ENCODE peak calls at places on chromosome 1, in five cellular contexts. E is mammary epithelial cell, G is fibroblast of mammary gland, C is fibroblast of lung, V is GM06990. B is an unnamed sample.
A peak's percentile ranks its signal among the peaks of the same experiment; 100 is the strongest.

GRCh38 chr1:22778842-22779520 is 68.3 kb downstream of the EPHB2 start:
- DNase-seq in E (no peak), G (no peak), C (peak; percentile 51), V (no peak), B (no peak)

GRCh38 chr1:64623750-64624445 is 121.0 kb upstream of the RAVER2 start:
- DNase-seq in E (peak; percentile 94), G (peak; percentile 56), C (peak; percentile 6), V (no peak), B (peak; percentile 89)

GRCh38 chr1:33121728-33122127 is 40.8 kb downstream of the AZIN2 start:
- DNase-seq in E (no peak), G (no peak), C (no peak), V (no peak), B (no peak)

GRCh38 chr1:147545133-147545532 is 3.8 kb downstream of the BCL9 start:
- DNase-seq in E (peak; percentile 97), G (peak; percentile 72), C (peak; percentile 23), V (peak; percentile 15), B (peak; percentile 95)

GRCh38 chr1:222021124-222021523 is 279.2 kb upstream of the DUSP10 start:
- DNase-seq in E (no peak), G (peak; percentile 23), C (no peak), V (no peak), B (no peak)

GRCh38 chr1:99860703-99861102 is 10.5 kb downstream of the AGL start:
- DNase-seq in E (no peak), G (no peak), C (no peak), V (no peak), B (no peak)

GRCh38 chr1:109441105-109441504 is 14.9 kb upstream of the PSMA5 start:
- DNase-seq in E (no peak), G (peak; percentile 91), C (peak; percentile 92), V (no peak), B (peak; percentile 15)

GRCh38 chr1:35449334-35450008 is 107.7 kb downstream of the KIAA0319L start:
- DNase-seq in E (peak; percentile 96), G (peak; percentile 99), C (peak; percentile 98), V (no peak), B (peak; percentile 88)

GRCh38 chr1:194184974-194185373 is 998.6 kb upstream of the B3GALT2 start:
- DNase-seq in E (no peak), G (no peak), C (no peak), V (no peak), B (no peak)

GRCh38 chr1:165456114-165456513 is 11.2 kb upstream of the RXRG start:
- DNase-seq in E (peak; percentile 30), G (no peak), C (no peak), V (no peak), B (peak; percentile 58)

GRCh38 chr1:225911207-225912130 is 12.6 kb downstream of the PYCR2 start:
- DNase-seq in E (no peak), G (peak; percentile 37), C (peak; percentile 41), V (peak; percentile 62), B (no peak)

GRCh38 chr1:156709743-156710489 is 4.5 kb upstream of the CRABP2 start:
- DNase-seq in E (peak; percentile 90), G (peak; percentile 75), C (peak; percentile 77), V (no peak), B (peak; percentile 83)

GRCh38 chr1:22967833-22968232 is 4.8 kb downstream of the LACTBL1 start:
- DNase-seq in E (no peak), G (no peak), C (no peak), V (no peak), B (no peak)

GRCh38 chr1:11176081-11176706 is 13.0 kb upstream of the ANGPTL7 start:
- DNase-seq in E (no peak), G (no peak), C (no peak), V (no peak), B (no peak)

GRCh38 chr1:9699361-9699760 is 47.8 kb downstream of the PIK3CD start:
- DNase-seq in E (peak; percentile 63), G (no peak), C (no peak), V (no peak), B (peak; percentile 22)

GRCh38 chr1:167077868-167078210 is 12.3 kb downstream of the GPA33 start:
- DNase-seq in E (no peak), G (no peak), C (no peak), V (no peak), B (no peak)

GRCh38 chr1:242828828-242829227 is 304.3 kb upstream of the PLD5 start:
- DNase-seq in E (no peak), G (no peak), C (no peak), V (no peak), B (no peak)

GRCh38 chr1:180173451-180173850 is 18.8 kb downstream of the QSOX1 start:
- DNase-seq in E (no peak), G (no peak), C (no peak), V (no peak), B (no peak)

GRCh38 chr1:59063501-59063900 is 233.4 kb upstream of the FGGY start:
- DNase-seq in E (no peak), G (no peak), C (no peak), V (no peak), B (no peak)

GRCh38 chr1:84492726-84493125 is 13.5 kb upstream of the SPATA1 start:
- DNase-seq in E (no peak), G (no peak), C (no peak), V (no peak), B (no peak)

GRCh38 chr1:201709564-201710295 is 119.2 kb upstream of the IPO9 start:
- DNase-seq in E (peak; percentile 35), G (peak; percentile 67), C (peak; percentile 65), V (peak; percentile 20), B (peak; percentile 65)

GRCh38 chr1:50371749-50372148 is 51.5 kb downstream of the DMRTA2 start:
- DNase-seq in E (peak; percentile 16), G (no peak), C (no peak), V (no peak), B (no peak)

DNA sequence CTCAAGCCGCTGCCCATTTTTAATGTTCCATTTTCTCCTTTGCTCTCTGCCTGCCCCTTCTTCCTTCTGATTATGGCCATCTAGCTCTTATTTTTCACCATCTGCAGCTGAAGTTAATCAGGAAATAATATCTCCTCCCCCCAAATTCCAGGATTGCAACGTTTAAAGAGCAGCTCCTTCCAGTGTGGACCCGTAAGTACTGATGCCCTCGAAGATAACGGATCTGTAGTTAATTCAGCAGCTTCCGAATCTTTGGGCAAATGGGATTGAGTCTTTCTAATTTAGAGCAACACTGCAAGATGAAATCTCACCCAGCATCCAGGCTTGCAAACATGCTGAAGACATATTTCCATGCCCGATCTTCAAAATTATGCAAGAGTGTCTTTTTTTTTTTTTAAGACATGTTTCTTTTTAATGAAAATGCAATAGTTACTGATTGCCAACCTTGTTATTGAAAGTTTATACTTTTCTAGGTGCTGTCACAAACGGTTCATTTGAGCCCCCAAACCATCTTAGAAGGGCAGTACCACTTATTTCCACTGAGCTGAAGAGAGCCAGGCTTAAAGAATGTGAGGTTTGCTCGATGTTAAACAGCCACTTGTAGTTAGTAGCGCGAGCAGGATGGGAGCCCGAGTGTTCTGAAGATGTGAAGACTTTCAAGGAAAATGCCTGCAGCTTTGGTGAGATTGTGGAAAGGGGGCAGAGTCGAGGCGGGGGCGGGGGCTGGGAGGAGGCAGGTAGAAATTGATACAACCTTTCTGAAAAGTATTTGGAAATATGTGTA is 10.9 kb upstream of the RCAN3 start:
- DNase-seq in E (no peak), G (no peak), C (no peak), V (no peak), B (no peak)
- TF ChIP-seq CTCF in E (no peak), G (no peak), C (no peak), V (no peak), B (no peak)

DNA sequence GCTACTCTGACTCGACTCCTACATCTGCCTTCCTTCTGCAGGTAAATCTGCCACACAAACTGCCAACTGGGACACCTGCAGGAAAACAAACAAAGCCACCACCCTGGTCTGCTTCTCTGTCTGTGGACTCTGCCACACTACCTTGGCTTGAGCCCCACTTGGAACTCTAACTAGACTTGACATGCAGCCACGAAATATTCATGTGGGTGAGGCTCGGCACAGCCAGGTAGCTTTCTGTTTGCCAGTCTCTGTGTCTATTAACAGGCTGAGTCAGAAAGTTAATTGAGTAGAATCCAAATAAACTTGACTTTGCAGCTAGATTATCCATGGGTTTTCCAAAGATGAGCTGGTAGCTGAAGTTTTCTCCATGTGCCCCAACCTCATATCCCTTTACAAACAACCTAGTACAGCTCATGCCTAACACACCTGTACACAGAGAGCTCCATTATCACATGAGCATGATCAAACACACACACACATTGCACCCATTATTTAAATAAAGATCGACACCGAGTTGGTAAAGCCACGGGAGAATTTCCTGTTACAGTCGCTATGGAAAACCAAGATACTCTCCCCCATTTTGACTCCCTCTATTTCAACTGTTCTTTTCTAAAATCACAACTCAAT is 811 bp downstream of the C1orf116 start:
- DNase-seq in E (peak; percentile 60), G (no peak), C (no peak), V (no peak), B (peak; percentile 92)
- H3K4me3 ChIP-seq in E (peak overlapping the region; percentile 72), G (no peak overlapping the region), C (no peak overlapping the region), V (no peak overlapping the region), B (peak overlapping the region; percentile 69)

GRCh38 chr1:93965256-93965655 is 56.0 kb upstream of the GCLM start:
- DNase-seq in E (no peak), G (no peak), C (no peak), V (no peak), B (peak; percentile 43)
- TF ChIP-seq CTCF in E (no peak), G (no peak), C (no peak), V (no peak), B (no peak)

GRCh38 chr1:37861151-37861550 is 1.8 kb upstream of the MTF1 start:
- DNase-seq in E (peak; percentile 69), G (no peak), C (no peak), V (no peak), B (peak; percentile 19)

GRCh38 chr1:37858931-37859506 is 373 bp downstream of the MTF1 start:
- DNase-seq in E (no peak), G (peak; percentile 33), C (peak; percentile 23), V (no peak), B (no peak)

GRCh38 chr1:37859507-37860345 is at the start of gene MTF1:
- DNase-seq in E (peak; percentile 97), G (peak; percentile 95), C (peak; percentile 96), V (peak; percentile 92), B (peak; percentile 97)

GRCh38 chr1:37862330-37862729 is 2.9 kb upstream of the MTF1 start:
- DNase-seq in E (peak; percentile 75), G (peak; percentile 44), C (no peak), V (no peak), B (peak; percentile 90)

GRCh38 chr1:37860346-37860666 is 914 bp upstream of the MTF1 start:
- DNase-seq in E (no peak), G (no peak), C (no peak), V (no peak), B (no peak)
- H3K4me3 ChIP-seq in E (peak overlapping the region; percentile 83), G (peak overlapping the region; percentile 100), C (peak overlapping the region; percentile 99), V (peak overlapping the region; percentile 99), B (peak overlapping the region; percentile 92)

GRCh38 chr1:7617826-7618225 is 153.3 kb upstream of the VAMP3 start:
- DNase-seq in E (no peak), G (no peak), C (no peak), V (no peak), B (no peak)
- TF ChIP-seq CTCF in E (no peak), G (no peak), C (no peak), V (no peak), B (no peak)

DNA sequence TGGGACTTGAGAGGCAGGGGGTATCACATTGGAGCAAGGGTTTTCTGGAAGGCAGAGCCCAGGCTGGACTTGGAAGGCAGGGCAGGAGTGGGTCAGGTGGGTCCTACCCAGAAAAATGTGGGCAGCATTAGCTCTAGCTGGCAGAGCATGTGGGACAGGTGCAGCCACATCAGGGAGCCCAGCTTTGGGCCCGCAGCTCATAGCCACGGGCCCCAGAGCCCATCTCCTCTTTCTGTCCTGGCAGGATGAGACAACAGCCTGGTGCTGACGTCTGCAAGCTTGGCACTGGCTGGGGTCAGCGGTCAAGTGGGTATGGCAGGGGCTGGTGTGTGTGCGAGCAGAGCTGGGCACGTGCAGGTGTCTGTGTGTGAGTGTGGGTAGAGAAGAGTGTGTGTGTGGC is 154.7 kb downstream of the GRIK3 start:
- DNase-seq in E (no peak), G (no peak), C (no peak), V (no peak), B (no peak)
- H3K4me3 ChIP-seq in E (no peak overlapping the region), G (no peak overlapping the region), C (no peak overlapping the region), V (no peak overlapping the region), B (no peak overlapping the region)